ENCODE peak calls at places on chromosome 20, in nine cellular contexts. B, O, P, X, L, Q, R, I and N are unnamed samples.

GRCh38 chr20:44433751-44434538 is 41.7 kb upstream of the TTPAL start:
- DNase-seq in B (no peak), O (no peak), P (no peak), X (no peak), L (no peak), Q (no peak), R (no peak), I (peak; percentile 99), N (no peak)

GRCh38 chr20:36214684-36215256 is 21.5 kb upstream of the AAR2 start:
- DNase-seq in B (no peak), O (no peak), P (peak; percentile 73), X (no peak), L (peak; percentile 4), Q (no peak), R (no peak), I (no peak), N (no peak)

GRCh38 chr20:5789827-5790226 is 39.6 kb downstream of the SHLD1 start:
- DNase-seq in B (no peak), O (peak; percentile 47), P (no peak), X (no peak), L (no peak), Q (no peak), R (no peak), I (no peak), N (no peak)

GRCh38 chr20:14991023-14991422 is 653.6 kb upstream of the FLRT3 start:
- DNase-seq in B (no peak), O (no peak), P (no peak), X (no peak), L (no peak), Q (no peak), R (no peak), I (no peak), N (no peak)

GRCh38 chr20:10625641-10626040 is 48.2 kb downstream of the JAG1 start:
- DNase-seq in B (no peak), O (no peak), P (no peak), X (no peak), L (no peak), Q (no peak), R (no peak), I (no peak), N (no peak)

GRCh38 chr20:36128463-36129176 is 25.9 kb upstream of the EPB41L1 start:
- DNase-seq in B (no peak), O (no peak), P (peak; percentile 57), X (no peak), L (peak; percentile 36), Q (no peak), R (peak; percentile 58), I (no peak), N (no peak)

GRCh38 chr20:8331740-8332412 is 199.8 kb downstream of the PLCB1 start:
- DNase-seq in B (no peak), O (no peak), P (no peak), X (no peak), L (peak; percentile 21), Q (no peak), R (peak; percentile 10), I (no peak), N (no peak)

GRCh38 chr20:46087161-46087560 is 2.6 kb downstream of the NCOA5 start:
- DNase-seq in B (no peak), O (no peak), P (no peak), X (no peak), L (no peak), Q (no peak), R (no peak), I (no peak), N (no peak)

GRCh38 chr20:48380661-48381060 is 447.1 kb downstream of the PREX1 start:
- DNase-seq in B (no peak), O (no peak), P (no peak), X (no peak), L (no peak), Q (no peak), R (no peak), I (no peak), N (no peak)

GRCh38 chr20:48375804-48376203 is 452.0 kb downstream of the PREX1 start:
- DNase-seq in B (no peak), O (no peak), P (no peak), X (no peak), L (no peak), Q (no peak), R (no peak), I (no peak), N (no peak)

GRCh38 chr20:48378976-48379670 is 448.7 kb downstream of the PREX1 start:
- DNase-seq in B (no peak), O (no peak), P (no peak), X (no peak), L (no peak), Q (no peak), R (no peak), I (no peak), N (no peak)

GRCh38 chr20:48374986-48375715 is 452.6 kb downstream of the PREX1 start:
- DNase-seq in B (no peak), O (no peak), P (no peak), X (no peak), L (no peak), Q (no peak), R (no peak), I (no peak), N (no peak)

DNA sequence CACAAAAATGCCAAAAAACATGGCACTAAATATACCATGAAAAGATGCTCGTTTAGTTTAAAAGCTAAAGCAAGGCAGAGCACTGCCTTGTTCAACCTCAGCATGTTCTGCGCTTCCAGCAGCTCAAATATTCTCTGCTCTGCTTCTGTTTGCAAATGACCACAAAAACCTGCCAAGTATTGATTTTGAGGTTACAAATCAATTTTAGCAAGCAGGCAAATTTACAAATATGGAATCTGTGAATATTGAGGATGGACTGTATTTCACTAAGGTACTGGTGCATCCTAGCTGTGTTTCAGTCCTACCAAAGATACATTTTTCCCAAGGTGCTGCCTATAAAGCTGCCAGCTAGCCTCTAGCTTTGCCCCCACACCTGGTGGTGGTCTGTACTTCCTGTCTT is 449.9 kb downstream of the PREX1 start:
- DNase-seq in B (no peak), O (no peak), P (no peak), X (no peak), L (no peak), Q (no peak), R (no peak), I (no peak), N (no peak)
- H3K27ac ChIP-seq in B (no peak overlapping the region), O (no peak overlapping the region), P (no peak overlapping the region), X (no peak overlapping the region), L (no peak overlapping the region), Q (no peak overlapping the region), R (no peak overlapping the region), I (no peak overlapping the region), N (no peak overlapping the region)

DNA sequence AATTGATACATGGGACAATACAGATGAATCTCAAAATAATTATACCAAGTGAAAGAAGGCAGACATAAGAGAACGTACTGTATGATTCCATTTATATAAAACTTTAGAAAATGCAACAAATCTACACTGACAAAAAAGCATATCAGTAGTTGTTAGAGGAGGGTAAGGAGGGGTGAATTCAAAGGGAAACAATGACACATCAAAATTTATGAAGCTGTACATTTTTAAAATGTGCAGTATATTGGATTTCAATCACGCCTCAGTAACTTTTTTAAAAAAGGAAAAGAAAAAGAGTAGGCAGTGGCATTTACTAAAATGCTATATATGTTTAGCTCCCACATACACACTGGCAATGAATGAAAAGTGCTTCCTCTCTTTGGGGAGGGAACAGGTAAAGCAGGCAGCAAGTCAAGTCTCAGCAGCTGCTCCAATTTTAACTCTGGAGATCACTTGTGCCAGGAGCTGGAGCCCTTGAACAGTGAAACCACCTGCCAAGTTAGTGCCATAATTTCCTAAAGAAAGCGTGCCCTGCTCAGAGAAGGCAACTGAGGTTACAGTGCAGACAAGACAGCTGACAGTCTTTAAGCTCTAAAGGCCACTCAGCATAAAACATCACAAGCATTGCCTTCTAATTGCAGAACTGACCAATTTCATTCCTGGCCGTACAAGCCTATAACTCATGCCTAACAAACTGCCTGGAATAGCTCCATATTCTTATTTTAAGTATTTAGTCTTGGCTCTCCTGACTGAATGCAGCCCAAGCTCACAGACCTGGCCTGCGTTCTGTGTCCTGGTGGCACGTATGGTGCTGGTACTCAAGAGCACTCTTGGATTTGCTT is 10.9 kb downstream of the FKBP1A start:
- DNase-seq in B (no peak), O (no peak), P (no peak), X (no peak), L (no peak), Q (no peak), R (no peak), I (no peak), N (no peak)
- H3K27ac ChIP-seq in B (no peak overlapping the region), O (peak overlapping the region; percentile 37), P (no peak overlapping the region), X (no peak overlapping the region), L (no peak overlapping the region), Q (no peak overlapping the region), R (no peak overlapping the region), I (no peak overlapping the region), N (peak overlapping the region; percentile 45)

GRCh38 chr20:58403272-58403671 is 14.2 kb downstream of the VAPB start:
- DNase-seq in B (no peak), O (no peak), P (no peak), X (no peak), L (no peak), Q (no peak), R (no peak), I (no peak), N (no peak)

GRCh38 chr20:58402305-58402704 is 13.3 kb downstream of the VAPB start:
- DNase-seq in B (no peak), O (no peak), P (peak; percentile 42), X (no peak), L (no peak), Q (no peak), R (no peak), I (no peak), N (no peak)

GRCh38 chr20:58401123-58401639 is 12.2 kb downstream of the VAPB start:
- DNase-seq in B (no peak), O (no peak), P (no peak), X (no peak), L (no peak), Q (no peak), R (no peak), I (no peak), N (no peak)

GRCh38 chr20:58405504-58406291 is 16.7 kb downstream of the VAPB start:
- DNase-seq in B (no peak), O (no peak), P (no peak), X (no peak), L (no peak), Q (no peak), R (peak; percentile 1), I (no peak), N (no peak)

GRCh38 chr20:58402827-58403226 is 13.8 kb downstream of the VAPB start:
- DNase-seq in B (no peak), O (no peak), P (no peak), X (no peak), L (no peak), Q (no peak), R (no peak), I (no peak), N (no peak)
- H3K27ac ChIP-seq in B (no peak overlapping the region), O (no peak overlapping the region), P (peak overlapping the region; percentile 11), X (no peak overlapping the region), L (no peak overlapping the region), Q (peak overlapping the region; percentile 0), R (no peak overlapping the region), I (no peak overlapping the region), N (no peak overlapping the region)

DNA sequence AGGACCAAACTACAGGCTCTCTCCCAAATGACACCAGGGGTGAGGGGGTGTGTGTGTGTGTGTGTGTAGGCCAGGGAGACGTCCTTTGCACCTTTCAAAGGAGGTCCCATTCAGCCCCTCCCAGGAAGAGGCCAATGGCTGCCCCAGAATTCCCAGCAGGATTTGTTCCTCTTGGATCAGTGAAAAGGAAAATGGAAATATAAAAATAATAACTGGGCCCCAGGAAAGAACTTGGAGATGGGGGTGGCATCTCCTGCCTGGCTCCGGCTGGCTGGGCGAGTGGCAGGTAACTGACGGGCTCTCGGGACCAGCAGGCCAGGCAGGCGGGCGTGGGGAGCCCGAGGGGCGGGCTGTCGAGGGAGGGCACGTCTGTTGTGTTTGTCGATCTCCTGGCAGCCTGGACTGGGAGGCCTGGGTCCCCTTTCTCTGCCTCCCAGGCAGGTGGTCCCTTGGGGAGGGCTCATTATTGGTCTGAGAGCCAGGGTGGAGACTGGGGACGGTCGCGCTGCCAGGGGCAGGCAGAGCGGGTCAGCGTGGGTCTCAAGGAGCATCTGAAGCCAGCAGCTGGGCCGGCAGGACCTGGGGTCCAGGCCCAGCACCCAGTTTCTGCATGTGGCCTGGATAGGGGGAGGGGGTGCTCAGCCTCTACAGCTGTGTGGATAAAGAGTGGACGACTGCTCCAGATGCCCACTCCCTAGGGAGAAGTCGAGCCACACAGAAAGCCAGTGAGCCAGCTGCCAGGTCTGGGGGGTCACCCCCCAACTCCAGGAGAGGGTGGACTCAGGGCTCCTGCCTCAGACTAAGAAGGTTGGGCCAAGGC is 3.1 kb downstream of the NOL4L start:
- DNase-seq in B (no peak), O (no peak), P (no peak), X (no peak), L (no peak), Q (no peak), R (no peak), I (no peak), N (no peak)
- H3K27ac ChIP-seq in B (peak overlapping the region; percentile 4), O (no peak overlapping the region), P (no peak overlapping the region), X (peak overlapping the region; percentile 70), L (no peak overlapping the region), Q (no peak overlapping the region), R (no peak overlapping the region), I (no peak overlapping the region), N (no peak overlapping the region)